ENCODE peak calls at places on chromosome 20, in four cellular contexts. One of them, this sample, is unnamed.
A peak's percentile ranks its signal among the peaks of the same experiment; 100 is the strongest.

GRCh38 chr20:856361-856775 is 22.9 kb downstream of the FAM110A start:
- DNase-seq in cardiac muscle cell: peak; percentile 73
- DNase-seq in CD8-positive, alpha-beta T cell: no peak
- DNase-seq in upper lobe of right lung: peak; percentile 76
- DNase-seq in this sample: peak; percentile 40

GRCh38 chr20:23640018-23640872 is 2.5 kb upstream of the CST3 start:
- DNase-seq in upper lobe of right lung: no peak
- DNase-seq in cardiac muscle cell: no peak
- DNase-seq in CD8-positive, alpha-beta T cell: no peak
- DNase-seq in this sample: no peak

GRCh38 chr20:2713285-2713684 is 20.7 kb downstream of the EBF4 start:
- DNase-seq in upper lobe of right lung: no peak
- DNase-seq in CD8-positive, alpha-beta T cell: no peak
- DNase-seq in cardiac muscle cell: no peak
- DNase-seq in this sample: peak; percentile 52

GRCh38 chr20:23773579-23773978 is 22.8 kb upstream of the CST1 start:
- DNase-seq in CD8-positive, alpha-beta T cell: no peak
- DNase-seq in upper lobe of right lung: no peak
- DNase-seq in cardiac muscle cell: no peak
- DNase-seq in this sample: no peak

GRCh38 chr20:6769953-6770831 is 2.7 kb downstream of the BMP2 start:
- DNase-seq in cardiac muscle cell: peak; percentile 64
- DNase-seq in upper lobe of right lung: peak; percentile 87
- DNase-seq in CD8-positive, alpha-beta T cell: no peak
- DNase-seq in this sample: no peak

GRCh38 chr20:60054716-60055371 is 96.6 kb downstream of the CDH26 start:
- DNase-seq in CD8-positive, alpha-beta T cell: no peak
- DNase-seq in upper lobe of right lung: no peak
- DNase-seq in cardiac muscle cell: no peak
- DNase-seq in this sample: no peak

GRCh38 chr20:43379239-43379917 is 78.3 kb upstream of the SRSF6 start:
- DNase-seq in CD8-positive, alpha-beta T cell: no peak
- DNase-seq in cardiac muscle cell: peak; percentile 91
- DNase-seq in upper lobe of right lung: no peak
- DNase-seq in this sample: no peak

GRCh38 chr20:50850721-50851286 is 55.9 kb downstream of the BCAS4 start:
- DNase-seq in upper lobe of right lung: no peak
- DNase-seq in cardiac muscle cell: peak; percentile 40
- DNase-seq in CD8-positive, alpha-beta T cell: no peak
- DNase-seq in this sample: no peak

GRCh38 chr20:39072132-39072531 is 110.0 kb downstream of the DHX35 start:
- DNase-seq in CD8-positive, alpha-beta T cell: no peak
- DNase-seq in upper lobe of right lung: no peak
- DNase-seq in cardiac muscle cell: no peak
- DNase-seq in this sample: no peak

GRCh38 chr20:16821211-16822089 is 73.3 kb downstream of the OTOR start:
- DNase-seq in cardiac muscle cell: peak; percentile 61
- DNase-seq in CD8-positive, alpha-beta T cell: no peak
- DNase-seq in upper lobe of right lung: no peak
- DNase-seq in this sample: no peak

GRCh38 chr20:24603454-24603853 is 134.0 kb downstream of the SYNDIG1 start:
- DNase-seq in upper lobe of right lung: no peak
- DNase-seq in CD8-positive, alpha-beta T cell: no peak
- DNase-seq in cardiac muscle cell: no peak
- DNase-seq in this sample: no peak

GRCh38 chr20:57417830-57418780 is 26.9 kb downstream of the RBM38 start:
- DNase-seq in upper lobe of right lung: no peak
- DNase-seq in CD8-positive, alpha-beta T cell: no peak
- DNase-seq in cardiac muscle cell: no peak
- DNase-seq in this sample: no peak

GRCh38 chr20:17854307-17854903 is 114.2 kb downstream of the SNX5 start:
- DNase-seq in CD8-positive, alpha-beta T cell: no peak
- DNase-seq in cardiac muscle cell: peak; percentile 69
- DNase-seq in upper lobe of right lung: peak; percentile 74
- DNase-seq in this sample: no peak

GRCh38 chr20:24676353-24676977 is 207.0 kb downstream of the SYNDIG1 start:
- DNase-seq in CD8-positive, alpha-beta T cell: no peak
- DNase-seq in cardiac muscle cell: no peak
- DNase-seq in upper lobe of right lung: peak; percentile 54
- DNase-seq in this sample: no peak

GRCh38 chr20:58709013-58709702 is 16.6 kb downstream of the NPEPL1 start:
- DNase-seq in cardiac muscle cell: no peak
- DNase-seq in upper lobe of right lung: no peak
- DNase-seq in CD8-positive, alpha-beta T cell: no peak
- DNase-seq in this sample: no peak

GRCh38 chr20:18588554-18589043 is 745 bp downstream of the DTD1 start:
- DNase-seq in CD8-positive, alpha-beta T cell: no peak
- DNase-seq in cardiac muscle cell: no peak
- DNase-seq in upper lobe of right lung: no peak
- DNase-seq in this sample: no peak

GRCh38 chr20:41406307-41406706 is 39.7 kb upstream of the EMILIN3 start:
- DNase-seq in CD8-positive, alpha-beta T cell: no peak
- DNase-seq in cardiac muscle cell: no peak
- DNase-seq in upper lobe of right lung: no peak
- DNase-seq in this sample: no peak

GRCh38 chr20:44166008-44166407 is 21.0 kb downstream of the JPH2 start:
- DNase-seq in CD8-positive, alpha-beta T cell: no peak
- DNase-seq in upper lobe of right lung: no peak
- DNase-seq in cardiac muscle cell: no peak
- DNase-seq in this sample: no peak

GRCh38 chr20:19583532-19584175 is 174.4 kb upstream of the RIN2 start:
- DNase-seq in upper lobe of right lung: peak; percentile 87
- DNase-seq in cardiac muscle cell: peak; percentile 51
- DNase-seq in CD8-positive, alpha-beta T cell: peak; percentile 10
- DNase-seq in this sample: peak; percentile 2

GRCh38 chr20:58892126-58892931 is 39.8 kb downstream of the GNAS start:
- DNase-seq in cardiac muscle cell: peak; percentile 59
- DNase-seq in upper lobe of right lung: peak; percentile 89
- DNase-seq in CD8-positive, alpha-beta T cell: peak; percentile 67
- DNase-seq in this sample: peak; percentile 66

GRCh38 chr20:37276494-37277252 is 12.8 kb upstream of the MANBAL start:
- DNase-seq in cardiac muscle cell: peak; percentile 87
- DNase-seq in CD8-positive, alpha-beta T cell: no peak
- DNase-seq in upper lobe of right lung: no peak
- DNase-seq in this sample: no peak
- H3K4me3 ChIP-seq in cardiac muscle cell: no peak overlapping the region
- H3K4me3 ChIP-seq in CD8-positive, alpha-beta T cell: no peak overlapping the region
- H3K4me3 ChIP-seq in upper lobe of right lung: no peak overlapping the region
- H3K4me3 ChIP-seq in this sample: no peak overlapping the region

GRCh38 chr20:4720121-4720976 is 1.4 kb upstream of the PRND start:
- DNase-seq in CD8-positive, alpha-beta T cell: peak; percentile 69
- DNase-seq in cardiac muscle cell: peak; percentile 84
- DNase-seq in upper lobe of right lung: peak; percentile 81
- DNase-seq in this sample: peak; percentile 66
- H3K4me3 ChIP-seq in CD8-positive, alpha-beta T cell: no peak overlapping the region
- H3K4me3 ChIP-seq in cardiac muscle cell: no peak overlapping the region
- H3K4me3 ChIP-seq in upper lobe of right lung: no peak overlapping the region
- H3K4me3 ChIP-seq in this sample: no peak overlapping the region

DNA sequence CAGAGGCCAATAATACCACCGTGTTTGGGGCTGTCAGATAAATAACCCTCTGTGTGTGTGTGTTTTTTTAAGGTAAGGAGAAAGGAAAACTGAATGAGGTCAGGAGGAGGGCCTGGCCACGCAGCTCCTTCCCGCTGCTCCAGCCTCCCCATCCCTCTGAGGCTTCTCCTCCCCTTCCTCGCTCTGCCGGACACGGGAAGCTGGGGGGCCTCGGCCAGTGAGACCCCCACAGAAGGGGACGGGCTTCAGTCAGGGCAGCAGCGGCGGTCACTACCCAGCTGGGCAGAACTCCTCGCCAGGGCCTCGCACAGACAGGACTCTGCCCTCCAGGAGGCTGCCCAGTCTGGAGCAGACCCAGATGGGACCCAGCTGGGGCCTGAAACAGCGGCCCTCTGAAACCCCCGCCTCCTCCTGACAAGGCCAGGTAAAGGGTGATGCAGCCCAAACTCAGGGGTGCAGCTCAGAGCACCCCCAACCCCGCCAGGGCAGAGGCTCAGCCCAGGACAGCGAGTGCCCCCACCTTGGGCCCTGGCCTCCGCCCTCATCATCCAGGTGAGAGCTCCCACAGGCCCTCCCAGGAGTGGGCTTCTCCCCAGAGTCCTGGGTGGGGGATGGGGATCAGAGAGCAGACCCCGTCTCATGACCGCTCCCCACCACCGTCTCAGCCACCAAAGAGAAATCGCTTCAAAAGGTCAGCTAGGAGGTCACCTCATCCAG is 2.3 kb downstream of the EEF1A2 start:
- DNase-seq in upper lobe of right lung: peak; percentile 65
- DNase-seq in CD8-positive, alpha-beta T cell: no peak
- DNase-seq in cardiac muscle cell: peak; percentile 23
- DNase-seq in this sample: no peak
- H3K4me3 ChIP-seq in upper lobe of right lung: peak overlapping the region; percentile 33
- H3K4me3 ChIP-seq in CD8-positive, alpha-beta T cell: peak overlapping the region; percentile 18
- H3K4me3 ChIP-seq in cardiac muscle cell: peak overlapping the region; percentile 92
- H3K4me3 ChIP-seq in this sample: peak overlapping the region; percentile 43

DNA sequence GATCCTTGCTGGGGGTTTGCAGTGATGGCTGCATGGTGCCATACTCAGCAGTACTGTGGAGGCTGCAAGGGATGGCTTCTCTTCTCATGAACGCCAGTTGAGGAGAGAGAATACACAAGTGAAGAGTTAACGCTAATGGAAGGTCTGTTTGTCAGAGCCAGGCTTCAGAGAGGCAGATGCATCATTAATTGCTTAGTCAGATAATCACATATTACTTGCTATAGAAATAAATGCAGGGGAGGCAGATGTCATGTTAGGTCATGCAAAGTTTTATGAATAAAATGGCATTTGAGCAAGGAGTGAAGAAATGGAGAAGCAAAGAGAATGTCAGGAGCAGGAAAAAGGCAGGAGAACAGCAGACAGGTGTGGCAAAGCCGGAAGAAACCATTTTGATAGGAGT is 51.2 kb downstream of the CDS2 start:
- DNase-seq in cardiac muscle cell: no peak
- DNase-seq in upper lobe of right lung: no peak
- DNase-seq in CD8-positive, alpha-beta T cell: no peak
- DNase-seq in this sample: no peak
- H3K4me3 ChIP-seq in cardiac muscle cell: no peak overlapping the region
- H3K4me3 ChIP-seq in upper lobe of right lung: no peak overlapping the region
- H3K4me3 ChIP-seq in CD8-positive, alpha-beta T cell: no peak overlapping the region
- H3K4me3 ChIP-seq in this sample: no peak overlapping the region

DNA sequence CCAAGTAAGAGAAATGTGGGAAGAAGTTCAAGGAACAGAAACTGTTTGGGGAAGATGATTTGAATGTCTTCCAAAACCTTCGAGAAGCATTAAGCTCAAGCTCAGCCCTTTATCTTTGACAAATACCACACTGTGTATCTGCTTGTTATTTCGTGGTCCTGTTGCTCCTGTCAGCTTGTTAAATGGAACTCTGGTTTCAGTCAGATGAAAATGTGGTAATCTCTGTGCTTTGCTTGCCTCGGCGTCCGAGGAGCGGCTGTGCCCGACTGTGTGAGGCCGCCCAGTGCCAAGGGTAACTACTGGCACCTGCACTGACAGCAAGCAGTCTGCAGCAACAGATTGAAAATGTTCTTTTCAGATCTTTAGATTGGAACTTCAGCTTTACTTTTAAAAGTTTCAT is 577.9 kb upstream of the FLRT3 start:
- DNase-seq in upper lobe of right lung: no peak
- DNase-seq in CD8-positive, alpha-beta T cell: no peak
- DNase-seq in cardiac muscle cell: peak; percentile 3
- DNase-seq in this sample: no peak
- H3K4me3 ChIP-seq in upper lobe of right lung: no peak overlapping the region
- H3K4me3 ChIP-seq in CD8-positive, alpha-beta T cell: no peak overlapping the region
- H3K4me3 ChIP-seq in cardiac muscle cell: no peak overlapping the region
- H3K4me3 ChIP-seq in this sample: no peak overlapping the region